ENCODE peak calls at places on chromosomes 11 and 22, in ten cellular contexts. O, Y, Q, F, J, K, B, N, X and P are unnamed samples.

GRCh38 chr11:67401495-67402191 is at the start of gene PPP1CA:
- DNase-seq in N (peak), Q (peak), J (peak), F (peak), Y (peak), B (peak), K (peak), O (peak), X (peak), P (peak)

GRCh38 chr11:110349109-110349996 is 52.9 kb upstream of the RDX start:
- DNase-seq in K (no peak), B (no peak), O (peak), N (no peak), Q (no peak), X (no peak), J (no peak), Y (no peak), F (no peak), P (no peak)

GRCh38 chr22:49735411-49736311 is 92.0 kb downstream of the BRD1 start:
- DNase-seq in N (no peak), J (peak), B (no peak), Q (peak), K (peak), O (no peak), X (no peak), Y (no peak), F (no peak), P (no peak)

GRCh38 chr11:59800390-59801037 is 10.1 kb downstream of the MRPL16 start:
- DNase-seq in K (no peak), N (no peak), F (no peak), J (no peak), X (no peak), O (no peak), Y (no peak), B (no peak), Q (no peak), P (no peak)

GRCh38 chr22:26888887-26889286 is 231.5 kb downstream of the MIAT start:
- DNase-seq in J (no peak), F (no peak), Q (no peak), B (no peak), X (no peak), O (no peak), N (no peak), Y (no peak), K (no peak), P (peak)

GRCh38 chr11:41175304-41175972 is 284.0 kb downstream of the LRRC4C start:
- DNase-seq in Y (no peak), B (no peak), N (no peak), K (no peak), F (no peak), Q (no peak), O (no peak), X (no peak), J (no peak), P (no peak)

GRCh38 chr11:120272303-120272702 is 32.4 kb downstream of the POU2F3 start:
- DNase-seq in Q (no peak), Y (no peak), F (no peak), N (no peak), B (no peak), O (peak), X (peak), K (peak), J (no peak), P (peak)

GRCh38 chr11:121886956-121887355 is 229.1 kb downstream of the BLID start:
- DNase-seq in N (no peak), Y (no peak), Q (no peak), X (no peak), F (no peak), O (no peak), J (no peak), K (no peak), B (no peak), P (no peak)

GRCh38 chr11:116504541-116505149 is 268.1 kb downstream of the BUD13 start:
- DNase-seq in O (no peak), B (no peak), K (no peak), Y (no peak), J (no peak), X (no peak), N (no peak), F (no peak), Q (no peak), P (no peak)

GRCh38 chr11:67269401-67270255 is 3.4 kb downstream of the GRK2 start:
- DNase-seq in Y (peak), X (no peak), Q (peak), F (no peak), K (no peak), O (no peak), J (no peak), N (no peak), B (peak), P (no peak)

GRCh38 chr22:33897621-33897910 is 22.7 kb downstream of the LARGE1 start:
- DNase-seq in J (no peak), Y (no peak), N (no peak), X (no peak), K (no peak), Q (no peak), F (no peak), B (no peak), O (no peak), P (no peak)

GRCh38 chr11:6608011-6608410 is 4.0 kb downstream of the TAF10 start:
- DNase-seq in K (no peak), J (no peak), Q (no peak), F (no peak), X (no peak), B (no peak), N (no peak), O (no peak), Y (no peak), P (no peak)

GRCh38 chr11:6609502-6610015 is 2.5 kb downstream of the TAF10 start:
- DNase-seq in K (no peak), B (no peak), F (no peak), O (no peak), X (no peak), J (no peak), N (no peak), Q (no peak), Y (no peak), P (no peak)

GRCh38 chr11:6606471-6607189 is 3.1 kb downstream of the ILK start:
- DNase-seq in F (peak), K (peak), N (peak), B (peak), O (peak), X (peak), J (peak), Q (peak), Y (peak), P (peak)

GRCh38 chr11:6608726-6609501 is 3.1 kb downstream of the TAF10 start:
- DNase-seq in Y (no peak), B (no peak), F (no peak), O (no peak), N (no peak), X (no peak), J (no peak), Q (no peak), K (no peak), P (no peak)

DNA sequence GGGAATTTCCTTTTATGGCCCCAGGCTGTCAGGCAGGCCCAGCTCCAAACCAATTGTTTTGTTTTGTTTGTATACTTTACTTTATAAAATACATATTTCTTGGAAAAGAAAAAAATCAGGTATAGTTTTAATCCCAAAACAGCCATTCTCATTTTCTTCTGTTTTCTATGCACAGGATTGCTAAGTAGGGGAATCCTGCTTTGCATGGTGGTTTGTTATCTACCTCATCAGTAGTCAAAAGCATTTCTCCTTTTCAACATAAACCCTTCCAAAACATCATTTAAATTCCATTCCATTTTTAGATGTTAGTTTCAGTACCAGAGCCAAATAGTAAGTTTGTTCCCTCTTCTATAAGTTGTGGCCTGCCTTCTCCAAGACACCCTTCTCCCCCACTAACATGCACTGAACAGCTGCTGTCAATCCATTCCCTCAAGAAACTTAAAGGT is 3.6 kb downstream of the ILK start:
- DNase-seq in X (no peak), K (no peak), Y (no peak), J (no peak), O (peak), Q (no peak), N (no peak), B (no peak), F (no peak), P (no peak)
- H3K4me3 ChIP-seq in X (no peak), K (no peak), Y (no peak), J (peak), O (peak), Q (peak), N (no peak), B (no peak), F (no peak), P (peak)

DNA sequence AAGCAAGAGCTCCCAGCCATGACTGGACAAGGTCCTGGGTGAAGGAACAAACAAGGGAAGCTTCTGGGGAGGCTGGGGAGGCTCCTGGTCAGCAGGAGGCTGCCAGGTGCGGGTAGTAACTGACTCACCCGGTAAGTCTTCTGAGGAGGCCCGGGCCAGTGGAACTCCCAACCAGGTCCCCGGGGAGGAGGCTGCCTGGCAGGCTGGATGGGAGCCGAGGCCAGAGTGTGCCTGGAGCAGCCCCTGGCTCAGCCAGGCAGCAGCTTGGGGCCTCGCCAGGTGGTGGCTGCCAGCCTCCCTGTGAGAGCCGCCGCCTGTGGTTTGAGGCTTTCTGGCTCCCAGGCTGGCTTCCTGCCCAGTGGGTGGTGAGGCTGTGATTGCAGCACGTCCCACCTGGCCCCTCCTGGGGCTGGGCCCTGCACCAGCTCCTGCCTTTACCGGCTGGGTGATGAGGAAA is 46.2 kb downstream of the IGF2 start:
- DNase-seq in B (peak), Y (peak), N (no peak), J (no peak), K (peak), X (no peak), Q (peak), F (no peak), O (peak), P (peak)
- TF ChIP-seq CTCF in B (no peak), Y (no peak), N (no peak), J (no peak), K (no peak), X (no peak), Q (no peak), F (no peak), O (no peak), P (no peak)

DNA sequence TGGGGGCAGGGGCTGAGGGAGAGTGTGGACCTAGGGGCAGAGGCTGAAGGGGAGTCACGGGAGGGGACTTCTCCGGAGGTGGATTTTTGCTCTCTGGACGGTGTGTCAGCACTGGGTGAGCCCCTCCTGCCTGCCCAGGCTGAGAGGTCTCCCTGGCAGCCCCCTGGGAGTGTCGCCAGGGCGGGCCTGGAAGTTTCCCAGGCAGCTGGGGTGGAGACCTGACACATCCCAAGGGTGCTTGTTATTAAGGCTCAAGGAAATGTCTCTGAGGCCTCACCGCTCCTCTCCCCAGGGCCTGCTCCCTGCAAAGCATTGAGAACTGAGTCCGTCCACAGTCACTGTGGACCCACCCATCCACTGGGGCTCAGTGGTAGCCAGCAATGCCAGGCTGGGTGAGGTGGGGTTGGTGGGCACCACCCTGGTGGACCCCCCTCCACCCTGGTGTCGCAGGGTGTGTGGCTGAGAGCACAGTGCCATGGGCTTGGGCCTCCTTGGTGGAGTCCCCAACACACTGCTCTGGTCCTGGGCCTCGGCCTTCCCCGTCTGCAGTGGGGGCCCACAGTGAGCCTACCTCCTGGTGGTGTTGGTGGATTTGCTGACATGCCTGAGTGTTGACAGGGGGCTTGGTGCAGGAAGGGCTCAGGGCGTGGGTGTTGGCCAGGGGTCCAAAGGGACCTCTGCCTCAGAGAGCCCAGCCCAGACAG is 2.5 kb downstream of the CD81 start:
- DNase-seq in X (no peak), Y (no peak), O (no peak), Q (no peak), N (no peak), F (no peak), B (no peak), K (no peak), J (no peak), P (no peak)
- H3K4me3 ChIP-seq in X (peak), Y (no peak), O (peak), Q (peak), N (peak), F (no peak), B (peak), K (peak), J (no peak), P (peak)

DNA sequence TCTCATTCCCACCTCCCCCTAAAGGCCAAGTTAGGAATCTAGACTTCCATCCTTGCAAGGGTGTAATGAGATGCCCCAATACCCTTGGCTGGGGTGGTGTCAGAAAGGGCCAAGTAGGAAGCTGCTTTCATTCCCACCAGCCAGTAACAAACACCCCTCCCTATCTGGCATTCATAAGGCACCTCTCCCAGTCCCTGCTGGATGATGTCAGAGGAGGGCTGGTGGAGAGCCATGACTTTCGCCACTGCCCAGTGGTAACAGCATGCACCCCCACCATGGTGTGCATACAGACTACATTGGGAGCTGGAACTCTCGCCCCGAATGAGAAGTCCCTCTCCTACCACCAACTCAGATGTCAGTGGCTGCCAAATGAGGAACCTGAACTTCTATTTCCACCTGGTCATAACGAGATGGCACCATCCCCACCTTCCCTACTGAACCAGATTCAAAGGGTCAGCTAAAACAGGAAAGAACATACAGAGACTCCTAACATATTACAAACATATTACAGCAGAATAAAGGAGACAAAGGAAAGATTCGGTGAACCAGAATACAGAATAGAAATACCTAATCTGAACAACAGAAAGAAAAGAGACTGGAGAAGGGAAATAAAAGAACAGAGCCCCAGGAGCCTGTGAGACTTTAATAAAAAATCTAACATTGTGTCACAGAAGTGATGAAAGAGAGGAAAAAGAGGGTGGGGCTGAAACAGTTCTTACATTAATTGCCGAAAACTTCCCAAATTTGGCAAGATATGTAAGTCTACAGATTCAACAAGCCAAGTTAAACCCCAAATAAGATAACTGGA is 73.5 kb downstream of the SGSM3 start:
- DNase-seq in Q (no peak), Y (peak), B (no peak), K (no peak), X (no peak), O (no peak), F (no peak), N (no peak), J (no peak), P (peak)
- TF ChIP-seq CTCF in Q (no peak), Y (no peak), B (no peak), K (no peak), X (no peak), O (no peak), F (no peak), N (no peak), J (no peak), P (no peak)

GRCh38 chr22:36472689-36473088 is 8.8 kb downstream of the TXN2 start:
- DNase-seq in J (no peak), F (no peak), X (no peak), Q (no peak), Y (no peak), N (no peak), B (no peak), O (no peak), K (no peak), P (no peak)

GRCh38 chr22:36471341-36471821 is 10.1 kb downstream of the TXN2 start:
- DNase-seq in J (no peak), F (no peak), K (no peak), Q (no peak), Y (no peak), X (no peak), B (no peak), N (no peak), O (peak), P (peak)

GRCh38 chr22:36470994-36471331 is 10.5 kb downstream of the TXN2 start:
- DNase-seq in Y (no peak), X (no peak), Q (no peak), J (no peak), F (no peak), B (no peak), O (peak), K (no peak), N (no peak), P (no peak)

GRCh38 chr22:36469094-36469710 is 12.2 kb downstream of the TXN2 start:
- DNase-seq in X (no peak), J (no peak), Q (no peak), Y (no peak), K (no peak), F (no peak), B (no peak), N (no peak), O (no peak), P (no peak)

GRCh38 chr22:36470162-36470993 is 11.1 kb downstream of the TXN2 start:
- DNase-seq in O (peak), N (peak), B (peak), K (peak), X (peak), J (peak), Y (peak), Q (peak), F (peak), P (peak)
- H3K4me3 ChIP-seq in O (peak), N (no peak), B (no peak), K (no peak), X (no peak), J (no peak), Y (no peak), Q (no peak), F (no peak), P (no peak)

GRCh38 chr11:33319965-33320813 is 63.0 kb downstream of the HIPK3 start:
- DNase-seq in J (peak), Q (no peak), K (no peak), N (no peak), B (no peak), F (no peak), O (no peak), Y (no peak), X (no peak), P (no peak)
- TF ChIP-seq CTCF in J (no peak), Q (no peak), K (no peak), N (no peak), B (no peak), F (no peak), O (no peak), Y (no peak), X (no peak), P (no peak)

DNA sequence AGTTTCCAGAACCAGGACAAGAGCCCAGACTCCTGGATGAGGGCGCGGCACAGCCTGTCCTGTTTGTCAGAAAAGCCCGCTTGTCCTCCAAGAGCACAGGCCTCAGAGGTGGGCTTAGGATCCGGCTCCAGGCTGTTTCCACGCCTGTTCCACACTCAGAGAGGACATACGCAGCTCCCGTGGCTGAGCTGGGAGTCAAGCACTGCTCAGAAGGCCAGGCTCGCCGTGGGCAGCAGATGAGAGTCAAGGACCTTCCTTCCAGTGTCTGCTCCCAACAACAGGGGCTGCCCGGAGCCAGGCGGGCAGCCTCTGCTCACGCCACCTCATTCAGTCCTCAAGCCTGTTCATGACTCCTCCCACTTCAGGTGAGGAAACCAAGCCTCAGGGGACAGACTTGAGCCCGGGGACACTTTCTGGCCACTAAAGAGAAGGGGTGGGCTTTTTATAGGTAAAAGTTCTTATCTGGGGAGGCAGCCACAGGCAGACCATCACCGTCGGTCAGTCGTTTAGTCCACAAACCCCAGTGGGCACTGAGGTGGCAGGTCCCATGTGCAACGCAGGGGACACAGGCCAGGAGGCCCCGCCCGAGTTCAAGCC is 3.8 kb downstream of the CYB5R3 start:
- DNase-seq in N (no peak), J (no peak), Q (peak), B (no peak), F (no peak), O (no peak), Y (no peak), K (no peak), X (no peak), P (no peak)
- H3K4me3 ChIP-seq in N (no peak), J (no peak), Q (peak), B (peak), F (no peak), O (no peak), Y (no peak), K (no peak), X (no peak), P (peak)